ENCODE peak calls at places on chromosomes 4 and X, in five cellular contexts. G is NCI-H1436, S is GM13977, V is aorta, N is upper lobe of left lung. B is an unnamed sample.

GRCh38 chr4:33746979-33747378 is 2497.3 kb downstream of the ARAP2 start:
- DNase-seq in S (no peak), V (no peak), N (no peak), G (no peak), B (no peak)

GRCh38 chrX:133838761-133839676 is 146.4 kb downstream of the GPC3 start:
- DNase-seq in V (no peak), N (no peak), S (peak; percentile 26), G (peak; percentile 13), B (peak; percentile 11)

GRCh38 chr4:174262624-174263444 is 20.6 kb downstream of the FBXO8 start:
- DNase-seq in N (no peak), S (no peak), V (no peak), G (no peak), B (no peak)

GRCh38 chrX:37684426-37684825 is 1.2 kb upstream of the XK start:
- DNase-seq in N (no peak), S (no peak), V (no peak), G (no peak), B (no peak)

GRCh38 chrX:55135171-55135570 is 46.4 kb downstream of the PAGE2 start:
- DNase-seq in S (no peak), V (peak; percentile 45), N (peak; percentile 23), G (peak; percentile 1), B (peak; percentile 3)

GRCh38 chr4:60216752-60217151 is 983.4 kb upstream of the ADGRL3 start:
- DNase-seq in N (no peak), G (no peak), S (no peak), V (no peak), B (no peak)

GRCh38 chr4:146273204-146273901 is 59.0 kb downstream of the REELD1 start:
- DNase-seq in N (no peak), G (no peak), S (peak; percentile 20), V (no peak), B (no peak)

GRCh38 chr4:47342796-47343195 is 120.7 kb downstream of the COMMD8 start:
- DNase-seq in N (no peak), S (no peak), G (no peak), V (no peak), B (no peak)

GRCh38 chr4:8844976-8845690 is 26.5 kb downstream of the HMX1 start:
- DNase-seq in S (no peak), G (no peak), V (no peak), N (no peak), B (no peak)

GRCh38 chr4:6056976-6057766 is 38.9 kb upstream of the C4orf50 start:
- DNase-seq in V (no peak), G (no peak), N (no peak), S (no peak), B (no peak)

GRCh38 chr4:161463436-161463835 is 700.4 kb downstream of the FSTL5 start:
- DNase-seq in G (no peak), N (no peak), S (no peak), V (no peak), B (no peak)

GRCh38 chr4:84381759-84382158 is 117.3 kb downstream of the NKX6-1 start:
- DNase-seq in N (no peak), S (no peak), G (no peak), V (no peak), B (no peak)

GRCh38 chr4:22515888-22516541 is at the start of gene ADGRA3:
- DNase-seq in S (peak; percentile 23), N (peak; percentile 75), G (peak; percentile 31), V (peak; percentile 73), B (no peak)

GRCh38 chr4:66307641-66308438 is 637.6 kb upstream of the EPHA5 start:
- DNase-seq in G (no peak), S (no peak), V (no peak), N (no peak), B (no peak)

GRCh38 chr4:52704676-52705075 is 45.6 kb upstream of the USP46 start:
- DNase-seq in N (no peak), G (no peak), S (no peak), V (no peak), B (no peak)

GRCh38 chrX:105745863-105746262 is 76.5 kb upstream of the NRK start:
- DNase-seq in S (no peak), N (no peak), G (no peak), V (no peak), B (no peak)

GRCh38 chr4:152735302-152735917 is 44.1 kb downstream of the TIGD4 start:
- DNase-seq in V (no peak), S (peak; percentile 48), N (no peak), G (peak; percentile 33), B (peak; percentile 40)

GRCh38 chr4:28482580-28482979 is 1621.9 kb downstream of the STIM2 start:
- DNase-seq in G (no peak), S (no peak), V (no peak), N (no peak), B (no peak)

GRCh38 chr4:106690487-106690886 is 321.9 kb upstream of the GIMD1 start:
- DNase-seq in S (no peak), G (no peak), V (no peak), N (no peak), B (no peak)

GRCh38 chr4:112840061-112840460 is 203.1 kb downstream of the LARP7 start:
- DNase-seq in N (no peak), G (no peak), V (no peak), S (no peak), B (no peak)

GRCh38 chrX:120561634-120562568 is 1.1 kb upstream of the CUL4B start:
- DNase-seq in G (no peak), N (no peak), V (no peak), S (no peak), B (peak; percentile 2)

B was measured in germinal center.